ENCODE peak calls at places on chromosomes 3 and 15, in seven cellular contexts. W, R, P, K, C, D and M are unnamed samples.

GRCh38 chr15:94031072-94031471 is 200.3 kb upstream of the MCTP2 start:
- DNase-seq in W (no peak), R (no peak), P (no peak), K (no peak), C (no peak), D (no peak), M (no peak)

GRCh38 chr15:48644827-48645557 is 517 bp downstream of the FBN1 start:
- DNase-seq in W (no peak), R (no peak), P (no peak), K (no peak), C (no peak), D (no peak), M (no peak)

GRCh38 chr3:130699765-130700164 is 46.9 kb downstream of the PIK3R4 start:
- DNase-seq in W (no peak), R (no peak), P (no peak), K (no peak), C (no peak), D (no peak), M (no peak)

GRCh38 chr3:87135412-87135811 is 91.7 kb upstream of the CHMP2B start:
- DNase-seq in W (no peak), R (no peak), P (no peak), K (no peak), C (no peak), D (no peak), M (no peak)

GRCh38 chr15:89177116-89177515 is 44.3 kb downstream of the RLBP1 start:
- DNase-seq in W (no peak), R (no peak), P (no peak), K (no peak), C (no peak), D (no peak), M (no peak)

GRCh38 chr3:152258448-152259302 is 10.1 kb upstream of the MBNL1 start:
- DNase-seq in W (no peak), R (peak; percentile 50), P (peak; percentile 98), K (no peak), C (no peak), D (peak; percentile 49), M (peak; percentile 66)

GRCh38 chr3:128311441-128311844 is 155.2 kb downstream of the DNAJB8 start:
- DNase-seq in W (no peak), R (no peak), P (no peak), K (no peak), C (no peak), D (no peak), M (no peak)

GRCh38 chr3:47017504-47018268 is 38.2 kb downstream of the NBEAL2 start:
- DNase-seq in W (no peak), R (no peak), P (no peak), K (no peak), C (no peak), D (no peak), M (no peak)

GRCh38 chr3:49723301-49723630 is 485 bp downstream of the GMPPB start:
- DNase-seq in W (no peak), R (peak; percentile 45), P (no peak), K (peak; percentile 88), C (peak; percentile 41), D (peak; percentile 88), M (no peak)

GRCh38 chr15:45943255-45943654 is 308.4 kb downstream of the SQOR start:
- DNase-seq in W (no peak), R (no peak), P (no peak), K (no peak), C (no peak), D (no peak), M (no peak)

GRCh38 chr3:172595648-172596393 is 72.6 kb upstream of the TNFSF10 start:
- DNase-seq in W (no peak), R (peak; percentile 31), P (peak; percentile 29), K (peak; percentile 67), C (no peak), D (peak; percentile 32), M (no peak)

GRCh38 chr3:157592769-157593168 is 89.6 kb upstream of the VEPH1 start:
- DNase-seq in W (no peak), R (no peak), P (no peak), K (no peak), C (no peak), D (no peak), M (no peak)

GRCh38 chr3:157595259-157595658 is 92.0 kb upstream of the VEPH1 start:
- DNase-seq in W (no peak), R (no peak), P (no peak), K (no peak), C (no peak), D (no peak), M (no peak)

GRCh38 chr3:157589168-157589567 is 86.0 kb upstream of the VEPH1 start:
- DNase-seq in W (no peak), R (no peak), P (no peak), K (no peak), C (no peak), D (no peak), M (no peak)

GRCh38 chr3:157590273-157590672 is 87.1 kb upstream of the VEPH1 start:
- DNase-seq in W (no peak), R (no peak), P (no peak), K (no peak), C (no peak), D (no peak), M (no peak)

DNA sequence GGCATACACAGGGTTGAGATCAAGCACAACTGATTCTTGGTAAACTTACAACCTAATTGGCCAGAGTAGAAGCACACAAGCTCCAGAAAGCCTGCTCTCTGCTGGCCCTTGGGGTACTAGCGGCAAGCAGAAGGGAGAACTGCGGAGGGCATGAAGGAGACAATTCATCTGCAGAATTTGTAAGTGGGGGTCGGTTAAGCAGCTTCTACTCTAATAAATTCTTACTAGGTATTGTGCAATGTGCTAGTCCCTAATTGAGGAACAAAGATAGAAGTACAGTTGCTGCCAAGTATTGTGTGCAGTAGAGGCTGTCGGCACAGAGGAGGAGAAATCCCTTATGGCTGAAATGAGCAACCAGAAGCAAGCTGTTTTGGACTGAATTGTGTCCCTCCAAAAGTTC is 91.2 kb upstream of the VEPH1 start:
- DNase-seq in W (no peak), R (no peak), P (no peak), K (no peak), C (no peak), D (no peak), M (no peak)
- TF ChIP-seq CTCF in W (no peak), R (no peak), P (peak; percentile 21), K (no peak), C (no peak), D (no peak), M (no peak)

GRCh38 chr15:98806275-98806895 is 158.0 kb downstream of the IGF1R start:
- DNase-seq in W (no peak), R (no peak), P (no peak), K (no peak), C (no peak), D (no peak), M (no peak)

GRCh38 chr15:98802187-98802586 is 153.8 kb downstream of the IGF1R start:
- DNase-seq in W (no peak), R (no peak), P (no peak), K (peak; percentile 25), C (no peak), D (peak; percentile 51), M (no peak)

GRCh38 chr15:98803228-98804056 is 155.1 kb downstream of the IGF1R start:
- DNase-seq in W (no peak), R (no peak), P (no peak), K (no peak), C (no peak), D (no peak), M (no peak)

GRCh38 chr15:98805434-98806274 is 157.3 kb downstream of the IGF1R start:
- DNase-seq in W (no peak), R (no peak), P (no peak), K (no peak), C (no peak), D (peak; percentile 35), M (no peak)

GRCh38 chr15:98804057-98804380 is 155.7 kb downstream of the IGF1R start:
- DNase-seq in W (no peak), R (no peak), P (no peak), K (no peak), C (no peak), D (no peak), M (no peak)
- TF ChIP-seq CTCF in W (no peak), R (no peak), P (no peak), K (no peak), C (no peak), D (no peak), M (peak; percentile 15)

DNA sequence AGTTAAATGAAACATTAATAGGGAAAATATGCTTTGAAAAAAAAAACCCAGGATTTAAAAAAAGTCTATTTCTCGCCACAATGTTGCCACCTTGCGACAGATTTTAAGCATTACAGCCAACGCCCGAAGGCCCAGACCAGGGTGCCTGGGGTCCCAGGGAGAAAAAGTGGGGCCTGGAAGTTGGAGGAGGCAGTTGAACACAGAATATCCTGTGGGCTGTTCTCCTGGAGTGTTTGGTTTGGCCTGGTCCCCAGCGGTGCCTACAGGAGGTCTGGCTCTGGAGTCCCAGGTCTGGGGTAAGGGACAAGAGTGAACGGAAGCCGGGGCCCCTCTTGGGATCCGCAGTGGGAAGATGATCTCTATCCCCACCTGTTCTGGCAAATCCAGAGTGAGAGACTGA is 3.4 kb downstream of the RNU6-1 start:
- DNase-seq in W (no peak), R (peak; percentile 34), P (no peak), K (peak; percentile 52), C (peak; percentile 40), D (peak; percentile 62), M (no peak)
- TF ChIP-seq CTCF in W (peak; percentile 86), R (peak; percentile 95), P (peak; percentile 78), K (peak; percentile 78), C (peak; percentile 93), D (peak; percentile 84), M (peak; percentile 82)

DNA sequence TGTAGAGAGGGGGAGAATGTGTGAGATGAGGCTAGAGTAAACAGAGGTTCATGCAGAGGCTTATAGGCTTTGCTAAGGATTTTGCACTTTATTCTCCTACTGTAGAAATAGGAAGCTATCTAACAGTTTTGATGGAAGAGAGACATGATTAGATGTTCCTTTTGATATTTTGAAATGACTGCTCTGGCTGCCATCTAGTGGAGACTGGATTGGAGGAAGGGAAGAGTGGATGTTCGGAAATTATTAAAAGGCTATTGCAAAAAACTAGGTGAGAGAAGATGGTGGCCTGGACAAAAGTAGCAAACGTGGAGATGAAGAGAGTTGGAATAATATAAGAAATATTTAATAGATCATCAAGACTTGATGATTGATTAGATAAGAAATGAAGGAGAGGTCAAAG is 42.2 kb downstream of the SYN2 start:
- DNase-seq in W (no peak), R (no peak), P (no peak), K (no peak), C (no peak), D (no peak), M (no peak)
- TF ChIP-seq CTCF in W (peak; percentile 8), R (no peak), P (peak; percentile 9), K (no peak), C (no peak), D (no peak), M (no peak)

DNA sequence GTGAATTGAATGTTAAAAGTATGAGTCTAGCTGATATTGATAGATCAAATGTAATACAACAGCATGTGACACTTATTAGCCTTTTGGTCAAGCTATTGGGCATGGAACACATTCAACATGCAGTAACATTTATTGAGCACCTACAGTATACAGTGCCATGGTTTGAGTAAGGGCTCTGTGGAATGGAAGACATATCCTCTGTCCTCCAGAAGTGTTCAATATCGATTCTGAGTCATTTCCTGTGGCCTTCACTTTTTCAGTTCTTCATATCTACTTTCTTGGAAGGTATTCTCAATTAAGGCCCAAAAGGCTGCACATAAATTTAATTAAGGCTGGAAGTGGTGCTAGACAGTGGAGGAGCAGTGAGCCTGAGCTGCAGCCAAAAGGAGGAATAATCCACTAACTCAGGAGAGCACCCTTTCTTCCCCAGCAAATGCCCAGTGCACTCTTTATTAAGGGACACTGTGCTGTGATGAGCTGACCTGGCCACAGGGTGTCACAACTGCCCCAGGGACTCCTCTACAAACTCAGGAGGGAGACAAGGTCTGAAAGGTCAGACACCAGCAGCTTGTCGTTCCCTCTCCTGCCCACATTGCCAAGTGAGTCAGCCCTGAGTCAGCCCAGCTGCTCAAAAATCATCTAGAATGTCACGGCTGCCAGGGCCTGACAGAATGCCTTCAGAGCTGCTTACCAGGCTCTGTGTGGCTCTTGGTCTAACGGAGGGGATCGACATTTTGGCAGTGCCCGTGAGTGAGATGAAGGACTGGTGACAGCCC is 544.8 kb downstream of the AGBL1 start:
- DNase-seq in W (peak; percentile 3), R (peak; percentile 42), P (peak; percentile 33), K (peak; percentile 84), C (no peak), D (peak; percentile 79), M (peak; percentile 13)
- TF ChIP-seq CTCF in W (peak; percentile 14), R (no peak), P (peak; percentile 43), K (peak; percentile 43), C (no peak), D (peak; percentile 77), M (no peak)